ENCODE peak calls at places on chromosome 6, in ten cellular contexts. One of them, this sample, is unnamed.
A peak's percentile ranks its signal among the peaks of the same experiment; 100 is the strongest.

GRCh38 chr6:36615018-36615761 is 21.0 kb downstream of the SRSF3 start:
- DNase-seq in HCT116: peak; percentile 41
- DNase-seq in aorta: no peak
- DNase-seq in psoas muscle: peak; percentile 76
- DNase-seq in neural progenitor cell: peak; percentile 62
- DNase-seq in upper lobe of right lung: no peak
- DNase-seq in fibroblast of lung: peak; percentile 41
- DNase-seq in small intestine: peak; percentile 78
- DNase-seq in cardiac muscle cell: peak; percentile 82
- DNase-seq in IMR-90: peak; percentile 69
- DNase-seq in this sample: no peak

GRCh38 chr6:49892280-49892679 is 25.9 kb upstream of the CRISP1 start:
- DNase-seq in aorta: no peak
- DNase-seq in small intestine: no peak
- DNase-seq in psoas muscle: peak; percentile 8
- DNase-seq in cardiac muscle cell: no peak
- DNase-seq in HCT116: no peak
- DNase-seq in upper lobe of right lung: no peak
- DNase-seq in neural progenitor cell: no peak
- DNase-seq in IMR-90: no peak
- DNase-seq in fibroblast of lung: no peak
- DNase-seq in this sample: no peak

GRCh38 chr6:158648682-158649131 is 1.1 kb upstream of the SYTL3 start:
- DNase-seq in HCT116: no peak
- DNase-seq in psoas muscle: no peak
- DNase-seq in fibroblast of lung: peak; percentile 96
- DNase-seq in cardiac muscle cell: peak; percentile 93
- DNase-seq in aorta: no peak
- DNase-seq in IMR-90: peak; percentile 96
- DNase-seq in small intestine: no peak
- DNase-seq in neural progenitor cell: no peak
- DNase-seq in upper lobe of right lung: peak; percentile 3
- DNase-seq in this sample: no peak

GRCh38 chr6:47700596-47700995 is 2.2 kb downstream of the ADGRF4 start:
- DNase-seq in aorta: no peak
- DNase-seq in upper lobe of right lung: no peak
- DNase-seq in IMR-90: no peak
- DNase-seq in neural progenitor cell: no peak
- DNase-seq in HCT116: no peak
- DNase-seq in small intestine: no peak
- DNase-seq in fibroblast of lung: no peak
- DNase-seq in psoas muscle: no peak
- DNase-seq in cardiac muscle cell: no peak
- DNase-seq in this sample: no peak

GRCh38 chr6:106746660-106747059 is 117.3 kb downstream of the QRSL1 start:
- DNase-seq in IMR-90: peak; percentile 80
- DNase-seq in neural progenitor cell: no peak
- DNase-seq in cardiac muscle cell: peak; percentile 37
- DNase-seq in psoas muscle: no peak
- DNase-seq in aorta: no peak
- DNase-seq in upper lobe of right lung: no peak
- DNase-seq in HCT116: no peak
- DNase-seq in small intestine: no peak
- DNase-seq in fibroblast of lung: peak; percentile 84
- DNase-seq in this sample: peak; percentile 78

GRCh38 chr6:31697555-31697954 is 5.6 kb downstream of the ABHD16A start:
- DNase-seq in fibroblast of lung: no peak
- DNase-seq in HCT116: no peak
- DNase-seq in IMR-90: peak; percentile 54
- DNase-seq in upper lobe of right lung: no peak
- DNase-seq in psoas muscle: no peak
- DNase-seq in neural progenitor cell: no peak
- DNase-seq in small intestine: no peak
- DNase-seq in aorta: no peak
- DNase-seq in cardiac muscle cell: no peak
- DNase-seq in this sample: no peak

GRCh38 chr6:42030585-42031506 is 19.5 kb upstream of the TAF8 start:
- DNase-seq in aorta: peak; percentile 62
- DNase-seq in HCT116: no peak
- DNase-seq in fibroblast of lung: peak; percentile 39
- DNase-seq in cardiac muscle cell: peak; percentile 84
- DNase-seq in psoas muscle: peak; percentile 64
- DNase-seq in upper lobe of right lung: peak; percentile 73
- DNase-seq in IMR-90: no peak
- DNase-seq in small intestine: peak; percentile 50
- DNase-seq in neural progenitor cell: peak; percentile 34
- DNase-seq in this sample: no peak

GRCh38 chr6:128246472-128246871 is 273.9 kb downstream of the PTPRK start:
- DNase-seq in small intestine: no peak
- DNase-seq in psoas muscle: no peak
- DNase-seq in upper lobe of right lung: no peak
- DNase-seq in cardiac muscle cell: no peak
- DNase-seq in HCT116: no peak
- DNase-seq in aorta: no peak
- DNase-seq in IMR-90: no peak
- DNase-seq in fibroblast of lung: no peak
- DNase-seq in neural progenitor cell: peak; percentile 52
- DNase-seq in this sample: no peak

DNA sequence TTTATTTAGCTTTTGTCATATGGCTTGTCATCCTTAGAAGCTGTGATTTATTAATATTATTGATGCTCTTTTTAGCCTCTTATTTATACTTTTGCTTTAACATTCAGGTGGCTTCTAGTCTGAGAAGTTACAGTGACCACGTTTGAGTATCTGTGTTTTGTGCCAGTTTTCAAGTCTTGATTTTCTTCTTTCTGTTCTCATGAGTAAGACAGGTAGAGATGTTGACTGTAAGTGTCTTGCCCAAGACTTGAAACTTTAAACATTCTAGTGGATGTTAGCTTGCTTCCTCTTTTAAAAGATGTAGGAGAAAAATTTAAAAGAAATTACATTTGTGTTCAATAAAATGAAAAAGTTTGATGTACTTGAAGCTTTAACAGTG is 122.6 kb downstream of the LRRC1 start:
- DNase-seq in aorta: no peak
- DNase-seq in psoas muscle: no peak
- DNase-seq in fibroblast of lung: no peak
- DNase-seq in small intestine: no peak
- DNase-seq in cardiac muscle cell: no peak
- DNase-seq in neural progenitor cell: no peak
- DNase-seq in IMR-90: no peak
- DNase-seq in upper lobe of right lung: no peak
- DNase-seq in HCT116: no peak
- DNase-seq in this sample: no peak
- H3K27ac ChIP-seq in aorta: no peak overlapping the region
- H3K27ac ChIP-seq in psoas muscle: no peak overlapping the region
- H3K27ac ChIP-seq in fibroblast of lung: no peak overlapping the region
- H3K27ac ChIP-seq in small intestine: no peak overlapping the region
- H3K27ac ChIP-seq in cardiac muscle cell: no peak overlapping the region
- H3K27ac ChIP-seq in neural progenitor cell: no peak overlapping the region
- H3K27ac ChIP-seq in IMR-90: no peak overlapping the region
- H3K27ac ChIP-seq in upper lobe of right lung: no peak overlapping the region
- H3K27ac ChIP-seq in HCT116: no peak overlapping the region
- H3K27ac ChIP-seq in this sample: no peak overlapping the region

GRCh38 chr6:33696538-33697518 is 14.7 kb downstream of the UQCC2 start:
- DNase-seq in HCT116: no peak
- DNase-seq in cardiac muscle cell: peak; percentile 88
- DNase-seq in neural progenitor cell: no peak
- DNase-seq in upper lobe of right lung: no peak
- DNase-seq in fibroblast of lung: peak; percentile 76
- DNase-seq in small intestine: peak; percentile 30
- DNase-seq in psoas muscle: peak; percentile 55
- DNase-seq in aorta: no peak
- DNase-seq in IMR-90: peak; percentile 61
- DNase-seq in this sample: peak; percentile 67
- H3K36me3 ChIP-seq in HCT116: peaks cover 31% of the 10 kb centered on the region
- H3K36me3 ChIP-seq in cardiac muscle cell: no peaks in the 10 kb centered on the region
- H3K36me3 ChIP-seq in neural progenitor cell: peaks cover 7% of the 10 kb centered on the region
- H3K36me3 ChIP-seq in upper lobe of right lung: peaks cover 54% of the 10 kb centered on the region
- H3K36me3 ChIP-seq in fibroblast of lung: peaks cover 22% of the 10 kb centered on the region
- H3K36me3 ChIP-seq in small intestine: peaks cover 2% of the 10 kb centered on the region
- H3K36me3 ChIP-seq in psoas muscle: peaks cover 3% of the 10 kb centered on the region
- H3K36me3 ChIP-seq in aorta: no peaks in the 10 kb centered on the region
- H3K36me3 ChIP-seq in IMR-90: peaks cover 16% of the 10 kb centered on the region
- H3K36me3 ChIP-seq in this sample: peaks cover 97% of the 10 kb centered on the region

GRCh38 chr6:33758807-33759206 is 12.1 kb upstream of the IP6K3 start:
- DNase-seq in HCT116: no peak
- DNase-seq in small intestine: no peak
- DNase-seq in aorta: no peak
- DNase-seq in cardiac muscle cell: no peak
- DNase-seq in fibroblast of lung: no peak
- DNase-seq in psoas muscle: no peak
- DNase-seq in IMR-90: peak; percentile 53
- DNase-seq in upper lobe of right lung: no peak
- DNase-seq in neural progenitor cell: no peak
- DNase-seq in this sample: no peak
- H3K4me1 ChIP-seq in HCT116: peaks cover 19% of the 10 kb centered on the region
- H3K4me1 ChIP-seq in small intestine: no peaks in the 10 kb centered on the region
- H3K4me1 ChIP-seq in aorta: no peaks in the 10 kb centered on the region
- H3K4me1 ChIP-seq in cardiac muscle cell: peaks cover 17% of the 10 kb centered on the region
- H3K4me1 ChIP-seq in fibroblast of lung: no peaks in the 10 kb centered on the region
- H3K4me1 ChIP-seq in psoas muscle: peaks cover 25% of the 10 kb centered on the region
- H3K4me1 ChIP-seq in IMR-90: peaks cover 19% of the 10 kb centered on the region
- H3K4me1 ChIP-seq in upper lobe of right lung: peaks cover 8% of the 10 kb centered on the region
- H3K4me1 ChIP-seq in neural progenitor cell: peaks cover 36% of the 10 kb centered on the region
- H3K4me1 ChIP-seq in this sample: peaks cover 9% of the 10 kb centered on the region

GRCh38 chr6:26304213-26305096 is 60.5 kb upstream of the BTN3A2 start:
- DNase-seq in fibroblast of lung: peak; percentile 56
- DNase-seq in psoas muscle: peak; percentile 66
- DNase-seq in aorta: no peak
- DNase-seq in small intestine: peak; percentile 70
- DNase-seq in IMR-90: peak; percentile 70
- DNase-seq in upper lobe of right lung: no peak
- DNase-seq in HCT116: peak; percentile 81
- DNase-seq in cardiac muscle cell: peak; percentile 89
- DNase-seq in neural progenitor cell: peak; percentile 40
- DNase-seq in this sample: no peak

GRCh38 chr6:26300828-26301227 is 64.2 kb upstream of the BTN3A2 start:
- DNase-seq in fibroblast of lung: no peak
- DNase-seq in upper lobe of right lung: no peak
- DNase-seq in HCT116: no peak
- DNase-seq in neural progenitor cell: no peak
- DNase-seq in IMR-90: no peak
- DNase-seq in aorta: no peak
- DNase-seq in cardiac muscle cell: no peak
- DNase-seq in small intestine: no peak
- DNase-seq in psoas muscle: no peak
- DNase-seq in this sample: no peak

GRCh38 chr6:26305097-26305841 is 59.7 kb upstream of the BTN3A2 start:
- DNase-seq in neural progenitor cell: peak; percentile 77
- DNase-seq in fibroblast of lung: peak; percentile 87
- DNase-seq in upper lobe of right lung: no peak
- DNase-seq in IMR-90: peak; percentile 87
- DNase-seq in cardiac muscle cell: peak; percentile 81
- DNase-seq in small intestine: peak; percentile 64
- DNase-seq in HCT116: peak; percentile 80
- DNase-seq in psoas muscle: peak; percentile 66
- DNase-seq in aorta: peak; percentile 89
- DNase-seq in this sample: no peak

GRCh38 chr6:26301638-26302037 is 63.4 kb upstream of the BTN3A2 start:
- DNase-seq in small intestine: no peak
- DNase-seq in aorta: no peak
- DNase-seq in cardiac muscle cell: no peak
- DNase-seq in psoas muscle: no peak
- DNase-seq in fibroblast of lung: no peak
- DNase-seq in upper lobe of right lung: no peak
- DNase-seq in IMR-90: no peak
- DNase-seq in HCT116: no peak
- DNase-seq in neural progenitor cell: no peak
- DNase-seq in this sample: no peak

DNA sequence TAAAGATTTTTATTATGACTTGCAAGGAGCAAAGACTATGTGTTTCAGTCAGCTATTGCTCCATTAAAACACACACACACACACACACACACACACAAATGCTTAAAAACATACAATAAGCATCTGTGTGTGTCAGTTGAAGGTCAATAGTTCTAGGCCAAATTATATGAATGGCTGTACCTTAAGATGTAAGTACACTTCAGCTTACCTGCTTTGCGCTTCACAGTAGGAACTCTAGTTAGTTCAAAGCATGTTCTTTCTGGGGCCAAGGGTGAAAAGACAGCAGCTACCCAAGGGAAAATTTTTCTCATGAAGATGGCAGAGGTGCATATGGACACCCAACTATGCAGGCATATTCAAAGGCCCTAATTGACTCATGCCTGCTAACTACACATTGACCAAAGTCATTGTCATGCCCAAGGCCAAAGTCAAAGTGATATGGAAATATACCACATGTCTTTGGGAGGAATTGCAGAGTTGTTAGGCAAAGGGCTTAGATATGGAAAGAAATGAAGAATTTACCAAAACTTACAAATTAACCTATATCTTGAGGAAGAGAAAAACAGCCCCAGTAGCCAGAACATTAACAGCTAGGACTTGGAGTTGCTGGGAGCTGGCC is 61.9 kb upstream of the BTN3A2 start:
- DNase-seq in upper lobe of right lung: no peak
- DNase-seq in cardiac muscle cell: no peak
- DNase-seq in neural progenitor cell: no peak
- DNase-seq in small intestine: peak; percentile 36
- DNase-seq in fibroblast of lung: no peak
- DNase-seq in psoas muscle: no peak
- DNase-seq in IMR-90: no peak
- DNase-seq in HCT116: no peak
- DNase-seq in aorta: no peak
- DNase-seq in this sample: no peak
- H3K27ac ChIP-seq in upper lobe of right lung: no peak overlapping the region
- H3K27ac ChIP-seq in cardiac muscle cell: no peak overlapping the region
- H3K27ac ChIP-seq in neural progenitor cell: no peak overlapping the region
- H3K27ac ChIP-seq in small intestine: no peak overlapping the region
- H3K27ac ChIP-seq in fibroblast of lung: no peak overlapping the region
- H3K27ac ChIP-seq in psoas muscle: no peak overlapping the region
- H3K27ac ChIP-seq in IMR-90: no peak overlapping the region
- H3K27ac ChIP-seq in HCT116: no peak overlapping the region
- H3K27ac ChIP-seq in aorta: no peak overlapping the region
- H3K27ac ChIP-seq in this sample: no peak overlapping the region

This sample was measured in RWPE2.